ENCODE peak calls at places on chromosomes 12 and 14, in seven cellular contexts. M is Peyer's patch, J is endodermal cell, W is prostate gland, P is fibroblast of lung, Y is cardiac muscle cell, K is kidney epithelial cell. V is an unnamed sample.

GRCh38 chr14:94282991-94283723 is 9.9 kb downstream of the SERPINA10 start:
- DNase-seq in M (no peak), Y (no peak), J (no peak), K (no peak), W (no peak), P (peak; percentile 2), V (no peak)

GRCh38 chr12:92400006-92400405 is 254.4 kb upstream of the BTG1 start:
- DNase-seq in J (no peak), W (no peak), P (no peak), M (no peak), Y (no peak), K (no peak), V (no peak)

GRCh38 chr12:98085360-98085759 is 430.0 kb upstream of the TMPO start:
- DNase-seq in J (no peak), K (peak; percentile 1), P (peak; percentile 11), Y (no peak), M (no peak), W (no peak), V (no peak)

GRCh38 chr12:77521458-77522115 is 309.1 kb upstream of the NAV3 start:
- DNase-seq in Y (no peak), K (no peak), M (no peak), P (peak; percentile 70), W (no peak), J (no peak), V (peak; percentile 24)

GRCh38 chr14:88232783-88233182 is 90.3 kb downstream of the KCNK10 start:
- DNase-seq in W (no peak), J (no peak), M (no peak), K (no peak), P (no peak), Y (peak; percentile 8), V (no peak)

GRCh38 chr14:68293404-68293803 is 473.8 kb downstream of the RAD51B start:
- DNase-seq in K (no peak), J (no peak), W (no peak), Y (no peak), M (no peak), P (no peak), V (no peak)

GRCh38 chr12:24997970-24998582 is 49.2 kb upstream of the BCAT1 start:
- DNase-seq in W (no peak), K (no peak), P (peak; percentile 97), M (no peak), Y (no peak), J (no peak), V (peak; percentile 21)

GRCh38 chr12:11978985-11979384 is 91.8 kb upstream of the BCL2L14 start:
- DNase-seq in J (no peak), K (peak; percentile 26), P (peak; percentile 49), W (no peak), M (no peak), Y (no peak), V (no peak)

GRCh38 chr12:31368666-31369361 is 42.9 kb upstream of the SINHCAF start:
- DNase-seq in Y (peak; percentile 19), K (no peak), W (no peak), P (no peak), J (peak; percentile 83), M (no peak), V (no peak)

GRCh38 chr12:4273651-4274395 is at the start of gene CCND2:
- DNase-seq in W (peak; percentile 74), P (peak; percentile 68), J (peak; percentile 95), K (no peak), Y (peak; percentile 91), M (peak; percentile 88), V (no peak)

GRCh38 chr14:80535171-80535570 is 323.9 kb upstream of the DIO2 start:
- DNase-seq in K (no peak), W (no peak), P (no peak), Y (peak; percentile 2), M (no peak), J (no peak), V (no peak)

GRCh38 chr12:27333311-27334009 is 824 bp downstream of the BMAL2 start:
- DNase-seq in M (peak; percentile 71), W (peak; percentile 8), K (no peak), Y (peak; percentile 25), P (no peak), J (peak; percentile 82), V (no peak)

GRCh38 chr12:92147491-92147890 is 1.8 kb upstream of the BTG1 start:
- DNase-seq in W (no peak), Y (no peak), J (peak; percentile 42), P (no peak), M (no peak), K (no peak), V (no peak)

GRCh38 chr14:52417139-52417538 is 103.0 kb downstream of the PTGER2 start:
- DNase-seq in M (no peak), Y (no peak), K (no peak), P (no peak), W (no peak), J (no peak), V (no peak)

GRCh38 chr14:68918612-68919011 is 60.5 kb downstream of the ACTN1 start:
- DNase-seq in K (no peak), Y (no peak), P (no peak), J (no peak), W (no peak), M (no peak), V (no peak)

GRCh38 chr12:27015730-27016076 is 1.5 kb upstream of the TM7SF3 start:
- DNase-seq in M (no peak), P (peak; percentile 34), K (no peak), W (no peak), J (no peak), Y (peak; percentile 28), V (no peak)

GRCh38 chr12:113808095-113808951 is 157.8 kb downstream of the RBM19 start:
- DNase-seq in P (no peak), W (no peak), M (no peak), K (no peak), Y (peak; percentile 22), J (no peak), V (no peak)

GRCh38 chr14:55416866-55417265 is 5.2 kb upstream of the ATG14 start:
- DNase-seq in K (no peak), W (no peak), P (no peak), M (no peak), Y (peak; percentile 53), J (peak; percentile 75), V (no peak)

GRCh38 chr12:29158364-29158763 is 9.3 kb downstream of the FAR2 start:
- DNase-seq in P (no peak), W (no peak), K (no peak), Y (no peak), J (no peak), M (no peak), V (no peak)

GRCh38 chr12:94089891-94090290 is 58.5 kb upstream of the PLXNC1 start:
- DNase-seq in J (no peak), W (no peak), P (peak; percentile 73), K (no peak), Y (no peak), M (no peak), V (no peak)

GRCh38 chr14:68042591-68043210 is 223.1 kb downstream of the RAD51B start:
- DNase-seq in Y (no peak), P (peak; percentile 22), J (no peak), M (no peak), K (no peak), W (peak; percentile 50), V (no peak)

GRCh38 chr12:7118914-7119313 is 9.8 kb downstream of the RBP5 start:
- DNase-seq in J (no peak), M (no peak), K (no peak), P (no peak), Y (no peak), W (no peak), V (no peak)

GRCh38 chr12:124039276-124039675 is 66.3 kb downstream of the ZNF664 start:
- DNase-seq in Y (no peak), M (no peak), P (peak; percentile 86), J (no peak), W (no peak), K (no peak), V (no peak)

GRCh38 chr14:102610968-102611811 is 18.7 kb downstream of the RCOR1 start:
- DNase-seq in W (no peak), M (no peak), J (no peak), Y (no peak), P (peak; percentile 21), K (no peak), V (no peak)

GRCh38 chr12:40970320-40970907 is 217.7 kb upstream of the PDZRN4 start:
- DNase-seq in M (no peak), J (no peak), Y (no peak), P (no peak), K (no peak), W (no peak), V (no peak)

GRCh38 chr12:120457133-120457532 is 10.9 kb downstream of the GATC start:
- DNase-seq in Y (peak; percentile 6), J (peak; percentile 87), P (no peak), W (no peak), M (no peak), K (no peak), V (no peak)

GRCh38 chr14:91293281-91293680 is 48.8 kb upstream of the GPR68 start:
- DNase-seq in J (no peak), K (no peak), M (no peak), W (no peak), P (no peak), Y (no peak), V (no peak)

GRCh38 chr14:71661441-71661840 is 270.8 kb upstream of the RGS6 start:
- DNase-seq in K (no peak), P (no peak), M (no peak), W (no peak), Y (no peak), J (no peak), V (no peak)
- H3K36me3 ChIP-seq in K (no peaks in the 10 kb centered on the region), P (no peaks in the 10 kb centered on the region), M (no peaks in the 10 kb centered on the region), W (no peaks in the 10 kb centered on the region), Y (no peaks in the 10 kb centered on the region), J (peaks cover 42% of the 10 kb centered on the region), V (peaks cover 10% of the 10 kb centered on the region)

GRCh38 chr12:64757778-64758177 is 1.4 kb downstream of the GNS start:
- DNase-seq in M (no peak), P (no peak), J (no peak), W (no peak), Y (no peak), K (no peak), V (no peak)
- H3K4me3 ChIP-seq in M (no peak overlapping the region), P (no peak overlapping the region), J (peak overlapping the region; percentile 99), W (no peak overlapping the region), Y (no peak overlapping the region), K (no peak overlapping the region), V (no peak overlapping the region)

GRCh38 chr14:24609667-24610344 is at the start of gene GZMH:
- DNase-seq in P (no peak), K (no peak), W (no peak), J (no peak), M (no peak), Y (no peak), V (no peak)
- H3K36me3 ChIP-seq in P (no peaks in the 10 kb centered on the region), K (no peaks in the 10 kb centered on the region), W (no peaks in the 10 kb centered on the region), J (no peaks in the 10 kb centered on the region), M (no peaks in the 10 kb centered on the region), Y (no peaks in the 10 kb centered on the region), V (no peaks in the 10 kb centered on the region)

GRCh38 chr12:107730942-107731341 is 30.0 kb downstream of the PRDM4 start:
- DNase-seq in J (no peak), M (no peak), K (no peak), W (no peak), P (no peak), Y (no peak), V (no peak)
- H3K4me3 ChIP-seq in J (no peak overlapping the region), M (no peak overlapping the region), K (no peak overlapping the region), W (no peak overlapping the region), P (no peak overlapping the region), Y (no peak overlapping the region), V (no peak overlapping the region)

DNA sequence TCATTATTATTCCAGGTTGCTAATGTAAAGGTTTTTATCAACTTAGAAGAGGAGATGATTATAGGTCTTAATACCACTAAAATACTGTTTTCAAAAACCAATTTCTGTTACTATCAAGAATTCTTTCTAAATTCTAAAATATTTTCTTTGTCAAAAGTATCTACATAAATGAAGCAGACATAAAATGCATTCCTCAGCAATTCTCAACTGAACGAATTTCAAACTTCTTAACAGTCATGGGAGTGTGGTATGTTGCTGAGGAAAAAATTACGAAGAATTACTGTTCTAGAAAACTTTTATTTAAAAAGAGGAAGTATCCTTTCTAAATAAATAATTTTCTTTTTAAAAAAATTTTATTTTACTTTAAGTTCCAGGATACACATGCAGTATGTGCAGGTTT is 146.4 kb downstream of the SLC2A13 start:
- DNase-seq in W (no peak), P (no peak), Y (no peak), M (no peak), J (no peak), K (no peak), V (no peak)
- H3K36me3 ChIP-seq in W (no peaks in the 10 kb centered on the region), P (no peaks in the 10 kb centered on the region), Y (no peaks in the 10 kb centered on the region), M (no peaks in the 10 kb centered on the region), J (no peaks in the 10 kb centered on the region), K (no peaks in the 10 kb centered on the region), V (no peaks in the 10 kb centered on the region)

V was measured in BJ.